ENCODE peak calls at places on chromosomes 13 and 19, in eight cellular contexts. Q is Panc1, P is vagina, A is pancreas, D is uterus, V is small intestine, T is IMR-90, E is heart left ventricle. N is an unnamed sample.

GRCh38 chr13:95180513-95181245 is 120.6 kb downstream of the ABCC4 start:
- DNase-seq in Q (no peak), P (no peak), A (no peak), D (no peak), V (peak; percentile 76), T (no peak), E (no peak), N (no peak)

GRCh38 chr19:6292006-6292405 is 12.2 kb upstream of the MLLT1 start:
- DNase-seq in Q (no peak), P (no peak), A (no peak), D (no peak), V (no peak), T (no peak), E (no peak), N (no peak)

GRCh38 chr19:409515-410242 is 732 bp upstream of the C2CD4C start:
- DNase-seq in Q (no peak), P (no peak), A (peak; percentile 72), D (no peak), V (no peak), T (no peak), E (no peak), N (no peak)

GRCh38 chr13:21557995-21558394 is 46.0 kb downstream of the MICU2 start:
- DNase-seq in Q (no peak), P (no peak), A (no peak), D (no peak), V (no peak), T (no peak), E (no peak), N (no peak)

GRCh38 chr13:77417897-77418296 is 91.0 kb upstream of the MYCBP2 start:
- DNase-seq in Q (no peak), P (no peak), A (no peak), D (no peak), V (no peak), T (no peak), E (no peak), N (no peak)

GRCh38 chr19:47703301-47703700 is 9.9 kb upstream of the EHD2 start:
- DNase-seq in Q (no peak), P (no peak), A (no peak), D (no peak), V (no peak), T (no peak), E (no peak), N (no peak)

GRCh38 chr13:113851826-113852535 is 11.9 kb downstream of the GAS6 start:
- DNase-seq in Q (no peak), P (no peak), A (peak; percentile 43), D (peak; percentile 11), V (peak; percentile 70), T (no peak), E (no peak), N (no peak)

GRCh38 chr19:2462635-2463421 is 6.1 kb upstream of the LMNB2 start:
- DNase-seq in Q (no peak), P (no peak), A (peak; percentile 81), D (peak; percentile 90), V (peak; percentile 84), T (peak; percentile 96), E (peak; percentile 91), N (peak; percentile 90)

GRCh38 chr13:41137951-41138350 is 5.3 kb upstream of the KBTBD6 start:
- DNase-seq in Q (no peak), P (no peak), A (no peak), D (no peak), V (no peak), T (peak; percentile 81), E (no peak), N (no peak)

GRCh38 chr19:9431475-9431874 is 3.9 kb downstream of the ZNF266 start:
- DNase-seq in Q (peak; percentile 12), P (no peak), A (no peak), D (no peak), V (peak; percentile 3), T (peak; percentile 29), E (no peak), N (no peak)

GRCh38 chr13:112999414-113000177 is 30.6 kb downstream of the MCF2L start:
- DNase-seq in Q (no peak), P (no peak), A (no peak), D (no peak), V (no peak), T (no peak), E (no peak), N (no peak)

GRCh38 chr19:38206006-38206745 is 17.8 kb downstream of the DPF1 start:
- DNase-seq in Q (no peak), P (no peak), A (no peak), D (no peak), V (no peak), T (no peak), E (no peak), N (no peak)

GRCh38 chr13:29464105-29464679 is 131.3 kb downstream of the SLC7A1 start:
- DNase-seq in Q (no peak), P (no peak), A (no peak), D (no peak), V (no peak), T (no peak), E (peak; percentile 61), N (no peak)

DNA sequence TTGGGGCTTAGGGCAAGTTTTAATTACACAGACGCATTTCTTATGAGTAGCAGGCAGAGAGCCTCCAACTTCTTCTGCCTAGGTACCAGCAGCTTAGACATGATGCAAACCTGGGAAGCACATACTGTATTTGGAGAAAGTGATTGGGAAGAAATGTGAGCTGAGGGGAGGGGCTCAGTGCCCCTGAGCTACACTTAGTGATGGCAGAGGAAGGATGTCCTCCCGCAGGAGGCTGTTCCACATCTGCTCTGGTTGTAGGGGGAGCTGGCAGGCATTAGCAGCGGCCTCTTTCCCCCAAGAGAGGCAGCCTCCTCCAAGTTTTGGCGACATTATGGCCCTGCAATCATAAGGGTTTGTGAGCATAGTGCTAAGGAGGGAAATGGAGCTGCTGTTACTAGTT is 3.2 kb downstream of the ALOX5AP start:
- DNase-seq in Q (no peak), P (no peak), A (no peak), D (no peak), V (no peak), T (no peak), E (no peak), N (no peak)
- H3K4me1 ChIP-seq in Q (peaks cover 45% of the 10 kb centered on the region), P (peaks cover 18% of the 10 kb centered on the region), A (no peaks in the 10 kb centered on the region), D (no peaks in the 10 kb centered on the region), V (peaks cover 11% of the 10 kb centered on the region), T (peaks cover 21% of the 10 kb centered on the region), E (no peaks in the 10 kb centered on the region), N (peaks cover 6% of the 10 kb centered on the region)

DNA sequence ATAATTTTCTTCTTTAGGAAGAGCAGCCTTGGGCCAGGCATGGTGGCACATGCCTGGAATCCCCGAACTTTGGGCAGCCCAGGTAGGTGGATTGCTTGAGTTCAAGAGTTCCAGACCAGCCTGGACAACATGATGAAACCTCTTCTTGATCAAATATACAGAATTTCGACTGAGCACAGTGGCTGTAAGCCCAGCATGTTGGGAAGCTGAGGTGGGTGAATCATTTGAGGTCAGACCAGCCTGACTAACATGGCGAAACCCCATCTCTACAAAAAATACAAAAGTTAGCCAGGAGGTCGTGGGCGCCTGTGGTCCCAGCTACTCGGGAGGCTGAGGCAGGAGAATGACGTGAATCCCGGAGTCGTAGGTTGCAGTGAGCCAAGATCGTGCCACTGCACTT is 8.0 kb upstream of the NLRP7 start:
- DNase-seq in Q (no peak), P (no peak), A (no peak), D (no peak), V (no peak), T (no peak), E (no peak), N (no peak)
- H3K4me1 ChIP-seq in Q (no peaks in the 10 kb centered on the region), P (no peaks in the 10 kb centered on the region), A (no peaks in the 10 kb centered on the region), D (no peaks in the 10 kb centered on the region), V (no peaks in the 10 kb centered on the region), T (no peaks in the 10 kb centered on the region), E (no peaks in the 10 kb centered on the region), N (no peaks in the 10 kb centered on the region)

DNA sequence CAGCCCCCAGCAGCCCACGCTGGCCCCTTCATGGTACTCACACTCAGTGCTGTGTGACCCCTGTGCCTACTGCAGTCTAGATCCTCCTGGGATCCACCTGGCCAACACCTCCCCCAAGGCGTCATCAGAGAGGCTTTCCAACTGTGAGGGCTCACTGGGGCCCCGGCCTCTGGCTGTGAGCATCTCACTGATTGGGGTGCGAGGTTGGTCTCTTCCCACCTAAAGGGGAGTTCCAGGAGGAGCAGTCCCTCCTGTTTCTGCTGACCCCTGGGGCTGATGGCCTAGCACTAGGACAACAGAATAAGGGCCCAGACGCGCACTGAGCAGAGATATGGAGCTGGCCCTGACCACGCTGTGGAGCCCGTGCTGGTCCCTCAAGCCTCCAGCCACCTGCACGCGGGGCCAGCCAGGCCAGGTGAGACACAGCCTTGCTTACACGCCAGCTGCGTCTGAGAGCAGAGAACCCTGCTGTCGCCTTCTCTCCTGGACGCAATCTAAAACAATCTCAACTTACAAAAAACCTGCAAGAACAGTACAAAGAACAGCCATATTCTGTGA is 32.2 kb downstream of the ELL start:
- DNase-seq in Q (no peak), P (no peak), A (no peak), D (no peak), V (no peak), T (no peak), E (no peak), N (no peak)
- H3K4me1 ChIP-seq in Q (peaks cover 9% of the 10 kb centered on the region), P (peaks cover 74% of the 10 kb centered on the region), A (peaks cover 37% of the 10 kb centered on the region), D (no peaks in the 10 kb centered on the region), V (peaks cover 18% of the 10 kb centered on the region), T (peaks cover 34% of the 10 kb centered on the region), E (peaks cover 62% of the 10 kb centered on the region), N (peaks cover 30% of the 10 kb centered on the region)

DNA sequence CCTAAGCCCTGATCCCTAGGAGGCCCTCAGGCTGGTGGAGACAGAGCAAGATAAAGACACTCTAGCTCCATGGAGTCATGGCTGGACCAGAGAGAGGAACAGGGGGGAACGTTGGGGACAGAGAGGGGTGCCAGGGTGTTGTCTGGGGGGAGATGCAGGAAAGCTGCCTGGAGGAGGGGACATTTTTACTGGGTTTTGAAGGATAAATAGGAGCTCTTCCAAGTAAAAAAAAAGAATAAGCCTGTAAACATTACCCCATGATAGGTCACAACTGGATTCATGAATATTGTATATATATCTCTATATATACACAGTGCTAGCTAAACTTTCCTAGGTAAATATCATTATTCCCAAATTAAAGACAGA is 714 bp downstream of the HSH2D start:
- DNase-seq in Q (no peak), P (no peak), A (no peak), D (no peak), V (no peak), T (no peak), E (no peak), N (no peak)
- H3K4me1 ChIP-seq in Q (no peaks in the 10 kb centered on the region), P (no peaks in the 10 kb centered on the region), A (peaks cover 5% of the 10 kb centered on the region), D (no peaks in the 10 kb centered on the region), V (no peaks in the 10 kb centered on the region), T (peaks cover 6% of the 10 kb centered on the region), E (no peaks in the 10 kb centered on the region), N (no peaks in the 10 kb centered on the region)

GRCh38 chr19:42473686-42474085 is 30.9 kb upstream of the CXCL17 start:
- DNase-seq in Q (no peak), P (no peak), A (no peak), D (no peak), V (no peak), T (no peak), E (no peak), N (no peak)

GRCh38 chr19:42469311-42470239 is 26.8 kb upstream of the CXCL17 start:
- DNase-seq in Q (no peak), P (no peak), A (no peak), D (no peak), V (no peak), T (no peak), E (no peak), N (no peak)

GRCh38 chr19:42472402-42473147 is 29.8 kb upstream of the CXCL17 start:
- DNase-seq in Q (no peak), P (no peak), A (no peak), D (no peak), V (no peak), T (no peak), E (no peak), N (no peak)

GRCh38 chr19:42474743-42475142 is 32.0 kb upstream of the CXCL17 start:
- DNase-seq in Q (no peak), P (no peak), A (no peak), D (no peak), V (no peak), T (no peak), E (no peak), N (no peak)

GRCh38 chr19:42471554-42472249 is 29.0 kb upstream of the CXCL17 start:
- DNase-seq in Q (no peak), P (no peak), A (no peak), D (no peak), V (no peak), T (peak; percentile 5), E (no peak), N (no peak)
- H3K4me1 ChIP-seq in Q (peaks cover 2% of the 10 kb centered on the region), P (peaks cover 12% of the 10 kb centered on the region), A (no peaks in the 10 kb centered on the region), D (no peaks in the 10 kb centered on the region), V (peaks cover under 1% of the 10 kb centered on the region), T (peaks cover 3% of the 10 kb centered on the region), E (no peaks in the 10 kb centered on the region), N (no peaks in the 10 kb centered on the region)